ENCODE peak calls at places on chromosomes 4 and X, in nine cellular contexts. One of them, this sample, is unnamed.

GRCh38 chrX:88437563-88437962 is 309.5 kb upstream of the CPXCR1 start:
- DNase-seq in cardiac muscle cell: no peak
- DNase-seq in brain microvascular endothelial cell: no peak
- DNase-seq in GM20000: no peak
- DNase-seq in HepG2: no peak
- DNase-seq in psoas muscle: no peak
- DNase-seq in heart right ventricle: no peak
- DNase-seq in thoracic aorta: no peak
- DNase-seq in choroid plexus epithelial cell: no peak
- DNase-seq in this sample: no peak

GRCh38 chrX:86910027-86910426 is 607.6 kb upstream of the KLHL4 start:
- DNase-seq in heart right ventricle: no peak
- DNase-seq in psoas muscle: no peak
- DNase-seq in thoracic aorta: no peak
- DNase-seq in GM20000: no peak
- DNase-seq in choroid plexus epithelial cell: no peak
- DNase-seq in cardiac muscle cell: no peak
- DNase-seq in HepG2: no peak
- DNase-seq in brain microvascular endothelial cell: no peak
- DNase-seq in this sample: no peak

GRCh38 chr4:8920289-8920965 is 48.8 kb upstream of the HMX1 start:
- DNase-seq in heart right ventricle: no peak
- DNase-seq in GM20000: no peak
- DNase-seq in HepG2: no peak
- DNase-seq in thoracic aorta: no peak
- DNase-seq in psoas muscle: no peak
- DNase-seq in brain microvascular endothelial cell: no peak
- DNase-seq in choroid plexus epithelial cell: no peak
- DNase-seq in cardiac muscle cell: no peak
- DNase-seq in this sample: peak; percentile 5

GRCh38 chr4:1395941-1396805 is 10.1 kb downstream of the NKX1-1 start:
- DNase-seq in brain microvascular endothelial cell: no peak
- DNase-seq in cardiac muscle cell: no peak
- DNase-seq in thoracic aorta: no peak
- DNase-seq in psoas muscle: no peak
- DNase-seq in GM20000: no peak
- DNase-seq in HepG2: no peak
- DNase-seq in heart right ventricle: no peak
- DNase-seq in choroid plexus epithelial cell: no peak
- DNase-seq in this sample: no peak

GRCh38 chrX:154791467-154791866 is 13.8 kb downstream of the MPP1 start:
- DNase-seq in brain microvascular endothelial cell: no peak
- DNase-seq in heart right ventricle: no peak
- DNase-seq in psoas muscle: no peak
- DNase-seq in thoracic aorta: no peak
- DNase-seq in cardiac muscle cell: no peak
- DNase-seq in choroid plexus epithelial cell: no peak
- DNase-seq in HepG2: no peak
- DNase-seq in GM20000: no peak
- DNase-seq in this sample: no peak

GRCh38 chr4:146450524-146450923 is 71.2 kb downstream of the SLC10A7 start:
- DNase-seq in choroid plexus epithelial cell: peak; percentile 45
- DNase-seq in brain microvascular endothelial cell: no peak
- DNase-seq in heart right ventricle: no peak
- DNase-seq in cardiac muscle cell: no peak
- DNase-seq in psoas muscle: no peak
- DNase-seq in HepG2: no peak
- DNase-seq in thoracic aorta: no peak
- DNase-seq in GM20000: peak; percentile 49
- DNase-seq in this sample: peak; percentile 29

GRCh38 chrX:3384330-3384729 is 37.9 kb upstream of the MXRA5 start:
- DNase-seq in brain microvascular endothelial cell: peak; percentile 1
- DNase-seq in psoas muscle: no peak
- DNase-seq in HepG2: no peak
- DNase-seq in thoracic aorta: no peak
- DNase-seq in choroid plexus epithelial cell: peak; percentile 2
- DNase-seq in GM20000: no peak
- DNase-seq in cardiac muscle cell: no peak
- DNase-seq in heart right ventricle: no peak
- DNase-seq in this sample: no peak

GRCh38 chr4:71472946-71473345 is 134.1 kb downstream of the SLC4A4 start:
- DNase-seq in cardiac muscle cell: no peak
- DNase-seq in psoas muscle: no peak
- DNase-seq in brain microvascular endothelial cell: peak; percentile 65
- DNase-seq in choroid plexus epithelial cell: peak; percentile 54
- DNase-seq in thoracic aorta: no peak
- DNase-seq in heart right ventricle: no peak
- DNase-seq in HepG2: no peak
- DNase-seq in GM20000: no peak
- DNase-seq in this sample: no peak

GRCh38 chr4:649751-650310 is 24.2 kb downstream of the ATP5ME start:
- DNase-seq in psoas muscle: no peak
- DNase-seq in choroid plexus epithelial cell: no peak
- DNase-seq in HepG2: no peak
- DNase-seq in cardiac muscle cell: no peak
- DNase-seq in heart right ventricle: no peak
- DNase-seq in GM20000: no peak
- DNase-seq in brain microvascular endothelial cell: no peak
- DNase-seq in thoracic aorta: no peak
- DNase-seq in this sample: no peak

GRCh38 chr4:26992657-26993361 is 132.2 kb downstream of the STIM2 start:
- DNase-seq in heart right ventricle: peak; percentile 75
- DNase-seq in HepG2: no peak
- DNase-seq in choroid plexus epithelial cell: peak; percentile 83
- DNase-seq in thoracic aorta: no peak
- DNase-seq in psoas muscle: no peak
- DNase-seq in cardiac muscle cell: peak; percentile 21
- DNase-seq in brain microvascular endothelial cell: peak; percentile 78
- DNase-seq in GM20000: peak; percentile 59
- DNase-seq in this sample: peak; percentile 60

GRCh38 chr4:7395635-7396034 is 39.1 kb downstream of the PSAPL1 start:
- DNase-seq in cardiac muscle cell: no peak
- DNase-seq in choroid plexus epithelial cell: no peak
- DNase-seq in GM20000: no peak
- DNase-seq in brain microvascular endothelial cell: no peak
- DNase-seq in psoas muscle: no peak
- DNase-seq in heart right ventricle: no peak
- DNase-seq in HepG2: no peak
- DNase-seq in thoracic aorta: no peak
- DNase-seq in this sample: no peak

GRCh38 chr4:181863846-181864245 is 379.4 kb upstream of the TENM3 start:
- DNase-seq in thoracic aorta: no peak
- DNase-seq in cardiac muscle cell: no peak
- DNase-seq in heart right ventricle: no peak
- DNase-seq in choroid plexus epithelial cell: no peak
- DNase-seq in psoas muscle: no peak
- DNase-seq in brain microvascular endothelial cell: no peak
- DNase-seq in GM20000: no peak
- DNase-seq in HepG2: no peak
- DNase-seq in this sample: no peak

GRCh38 chrX:44223150-44223549 is 120.3 kb downstream of the EFHC2 start:
- DNase-seq in cardiac muscle cell: no peak
- DNase-seq in choroid plexus epithelial cell: peak; percentile 44
- DNase-seq in brain microvascular endothelial cell: peak; percentile 54
- DNase-seq in psoas muscle: no peak
- DNase-seq in heart right ventricle: no peak
- DNase-seq in GM20000: no peak
- DNase-seq in HepG2: no peak
- DNase-seq in thoracic aorta: no peak
- DNase-seq in this sample: no peak

GRCh38 chr4:55920571-55920970 is 28.2 kb upstream of the CEP135 start:
- DNase-seq in psoas muscle: no peak
- DNase-seq in brain microvascular endothelial cell: no peak
- DNase-seq in HepG2: no peak
- DNase-seq in heart right ventricle: no peak
- DNase-seq in cardiac muscle cell: no peak
- DNase-seq in thoracic aorta: no peak
- DNase-seq in choroid plexus epithelial cell: peak; percentile 63
- DNase-seq in GM20000: no peak
- DNase-seq in this sample: no peak

GRCh38 chr4:109864134-109864533 is 16.2 kb downstream of the LRIT3 start:
- DNase-seq in HepG2: no peak
- DNase-seq in GM20000: no peak
- DNase-seq in heart right ventricle: no peak
- DNase-seq in cardiac muscle cell: no peak
- DNase-seq in brain microvascular endothelial cell: no peak
- DNase-seq in psoas muscle: no peak
- DNase-seq in choroid plexus epithelial cell: no peak
- DNase-seq in thoracic aorta: no peak
- DNase-seq in this sample: no peak

GRCh38 chr4:173257732-173258717 is 76.1 kb downstream of the HMGB2 start:
- DNase-seq in thoracic aorta: no peak
- DNase-seq in heart right ventricle: peak; percentile 61
- DNase-seq in brain microvascular endothelial cell: peak; percentile 65
- DNase-seq in HepG2: peak; percentile 29
- DNase-seq in choroid plexus epithelial cell: peak; percentile 88
- DNase-seq in psoas muscle: peak; percentile 43
- DNase-seq in GM20000: peak; percentile 47
- DNase-seq in cardiac muscle cell: peak; percentile 76
- DNase-seq in this sample: peak; percentile 44
- TF ChIP-seq CTCF in thoracic aorta: peak; percentile 55
- TF ChIP-seq CTCF in heart right ventricle: peak; percentile 81
- TF ChIP-seq CTCF in brain microvascular endothelial cell: peak; percentile 90
- TF ChIP-seq CTCF in HepG2: peak; percentile 74
- TF ChIP-seq CTCF in choroid plexus epithelial cell: peak; percentile 97
- TF ChIP-seq CTCF in psoas muscle: peak; percentile 86
- TF ChIP-seq CTCF in GM20000: peak; percentile 87
- TF ChIP-seq CTCF in cardiac muscle cell: peak; percentile 91
- TF ChIP-seq CTCF in this sample: peak; percentile 83

GRCh38 chr4:40176602-40177001 is 20.2 kb upstream of the RHOH start:
- DNase-seq in cardiac muscle cell: no peak
- DNase-seq in choroid plexus epithelial cell: no peak
- DNase-seq in brain microvascular endothelial cell: no peak
- DNase-seq in GM20000: no peak
- DNase-seq in heart right ventricle: no peak
- DNase-seq in psoas muscle: no peak
- DNase-seq in thoracic aorta: no peak
- DNase-seq in HepG2: no peak
- DNase-seq in this sample: no peak

GRCh38 chr4:40178672-40179071 is 18.2 kb upstream of the RHOH start:
- DNase-seq in GM20000: no peak
- DNase-seq in heart right ventricle: no peak
- DNase-seq in psoas muscle: no peak
- DNase-seq in cardiac muscle cell: no peak
- DNase-seq in choroid plexus epithelial cell: no peak
- DNase-seq in thoracic aorta: no peak
- DNase-seq in brain microvascular endothelial cell: no peak
- DNase-seq in HepG2: no peak
- DNase-seq in this sample: no peak

GRCh38 chr4:40170588-40170987 is 26.2 kb upstream of the RHOH start:
- DNase-seq in HepG2: no peak
- DNase-seq in GM20000: peak; percentile 24
- DNase-seq in brain microvascular endothelial cell: no peak
- DNase-seq in choroid plexus epithelial cell: no peak
- DNase-seq in thoracic aorta: no peak
- DNase-seq in psoas muscle: no peak
- DNase-seq in cardiac muscle cell: no peak
- DNase-seq in heart right ventricle: no peak
- DNase-seq in this sample: peak; percentile 28

GRCh38 chr4:40177591-40177990 is 19.2 kb upstream of the RHOH start:
- DNase-seq in choroid plexus epithelial cell: no peak
- DNase-seq in brain microvascular endothelial cell: no peak
- DNase-seq in heart right ventricle: no peak
- DNase-seq in GM20000: no peak
- DNase-seq in HepG2: no peak
- DNase-seq in psoas muscle: no peak
- DNase-seq in cardiac muscle cell: no peak
- DNase-seq in thoracic aorta: no peak
- DNase-seq in this sample: no peak

GRCh38 chr4:40173470-40173875 is 23.4 kb upstream of the RHOH start:
- DNase-seq in HepG2: no peak
- DNase-seq in choroid plexus epithelial cell: no peak
- DNase-seq in brain microvascular endothelial cell: no peak
- DNase-seq in thoracic aorta: no peak
- DNase-seq in cardiac muscle cell: no peak
- DNase-seq in psoas muscle: no peak
- DNase-seq in GM20000: peak; percentile 42
- DNase-seq in heart right ventricle: no peak
- DNase-seq in this sample: peak; percentile 58
- TF ChIP-seq CTCF in HepG2: no peak
- TF ChIP-seq CTCF in choroid plexus epithelial cell: no peak
- TF ChIP-seq CTCF in brain microvascular endothelial cell: no peak
- TF ChIP-seq CTCF in thoracic aorta: no peak
- TF ChIP-seq CTCF in cardiac muscle cell: no peak
- TF ChIP-seq CTCF in psoas muscle: no peak
- TF ChIP-seq CTCF in GM20000: no peak
- TF ChIP-seq CTCF in heart right ventricle: no peak
- TF ChIP-seq CTCF in this sample: no peak

GRCh38 chr4:140151700-140152014 is 2.3 kb downstream of the MAML3 start:
- DNase-seq in HepG2: peak; percentile 23
- DNase-seq in heart right ventricle: peak; percentile 89
- DNase-seq in brain microvascular endothelial cell: peak; percentile 87
- DNase-seq in cardiac muscle cell: peak; percentile 93
- DNase-seq in thoracic aorta: peak; percentile 30
- DNase-seq in psoas muscle: peak; percentile 68
- DNase-seq in choroid plexus epithelial cell: peak; percentile 91
- DNase-seq in GM20000: no peak
- DNase-seq in this sample: peak; percentile 38

GRCh38 chr4:140153419-140153743 is 603 bp downstream of the MAML3 start:
- DNase-seq in heart right ventricle: no peak
- DNase-seq in HepG2: no peak
- DNase-seq in GM20000: peak; percentile 24
- DNase-seq in psoas muscle: no peak
- DNase-seq in brain microvascular endothelial cell: no peak
- DNase-seq in choroid plexus epithelial cell: no peak
- DNase-seq in cardiac muscle cell: no peak
- DNase-seq in thoracic aorta: no peak
- DNase-seq in this sample: no peak

GRCh38 chr4:140150886-140151699 is 2.9 kb downstream of the MAML3 start:
- DNase-seq in cardiac muscle cell: peak; percentile 89
- DNase-seq in psoas muscle: peak; percentile 88
- DNase-seq in GM20000: peak; percentile 66
- DNase-seq in heart right ventricle: peak; percentile 95
- DNase-seq in brain microvascular endothelial cell: peak; percentile 84
- DNase-seq in thoracic aorta: peak; percentile 71
- DNase-seq in choroid plexus epithelial cell: peak; percentile 96
- DNase-seq in HepG2: no peak
- DNase-seq in this sample: peak; percentile 51

GRCh38 chr4:140152760-140153418 is 1.1 kb downstream of the MAML3 start:
- DNase-seq in brain microvascular endothelial cell: peak; percentile 60
- DNase-seq in cardiac muscle cell: peak; percentile 74
- DNase-seq in thoracic aorta: peak; percentile 23
- DNase-seq in GM20000: peak; percentile 43
- DNase-seq in psoas muscle: peak; percentile 63
- DNase-seq in HepG2: no peak
- DNase-seq in heart right ventricle: peak; percentile 59
- DNase-seq in choroid plexus epithelial cell: peak; percentile 61
- DNase-seq in this sample: peak; percentile 20

GRCh38 chr4:140152015-140152703 is 1.8 kb downstream of the MAML3 start:
- DNase-seq in brain microvascular endothelial cell: no peak
- DNase-seq in heart right ventricle: peak; percentile 71
- DNase-seq in psoas muscle: peak; percentile 61
- DNase-seq in cardiac muscle cell: peak; percentile 84
- DNase-seq in GM20000: peak; percentile 73
- DNase-seq in choroid plexus epithelial cell: no peak
- DNase-seq in thoracic aorta: no peak
- DNase-seq in HepG2: no peak
- DNase-seq in this sample: peak; percentile 51
- TF ChIP-seq CTCF in brain microvascular endothelial cell: peak; percentile 29
- TF ChIP-seq CTCF in heart right ventricle: peak; percentile 24
- TF ChIP-seq CTCF in psoas muscle: peak; percentile 24
- TF ChIP-seq CTCF in cardiac muscle cell: peak; percentile 26
- TF ChIP-seq CTCF in GM20000: no peak
- TF ChIP-seq CTCF in choroid plexus epithelial cell: peak; percentile 30
- TF ChIP-seq CTCF in thoracic aorta: no peak
- TF ChIP-seq CTCF in HepG2: peak; percentile 17
- TF ChIP-seq CTCF in this sample: no peak

GRCh38 chr4:186132577-186133277 is 28.2 kb downstream of the FAM149A start:
- DNase-seq in choroid plexus epithelial cell: peak; percentile 73
- DNase-seq in brain microvascular endothelial cell: peak; percentile 77
- DNase-seq in thoracic aorta: no peak
- DNase-seq in HepG2: no peak
- DNase-seq in heart right ventricle: no peak
- DNase-seq in psoas muscle: no peak
- DNase-seq in cardiac muscle cell: peak; percentile 76
- DNase-seq in GM20000: no peak
- DNase-seq in this sample: no peak
- TF ChIP-seq CTCF in choroid plexus epithelial cell: peak; percentile 45
- TF ChIP-seq CTCF in brain microvascular endothelial cell: peak; percentile 48
- TF ChIP-seq CTCF in thoracic aorta: no peak
- TF ChIP-seq CTCF in HepG2: peak; percentile 47
- TF ChIP-seq CTCF in heart right ventricle: no peak
- TF ChIP-seq CTCF in psoas muscle: no peak
- TF ChIP-seq CTCF in cardiac muscle cell: peak; percentile 46
- TF ChIP-seq CTCF in GM20000: peak; percentile 24
- TF ChIP-seq CTCF in this sample: no peak

This sample was measured in GM10248.